ENCODE peak calls at places on chromosomes 3 and 15, in four cellular contexts. One of them, this sample, is unnamed.

GRCh38 chr3:147120029-147120428 is 286.3 kb downstream of the ZIC4 start:
- DNase-seq in GM19239: no peak
- DNase-seq in sigmoid colon: no peak
- DNase-seq in occipital lobe: no peak
- DNase-seq in this sample: no peak

GRCh38 chr3:25831578-25831977 is 41.7 kb downstream of the OXSM start:
- DNase-seq in occipital lobe: no peak
- DNase-seq in GM19239: no peak
- DNase-seq in sigmoid colon: no peak
- DNase-seq in this sample: peak; percentile 12

GRCh38 chr3:127003601-127004280 is 20.8 kb downstream of the PLXNA1 start:
- DNase-seq in occipital lobe: no peak
- DNase-seq in GM19239: no peak
- DNase-seq in sigmoid colon: no peak
- DNase-seq in this sample: no peak

GRCh38 chr3:196198771-196199753 is 12.1 kb downstream of the ZDHHC19 start:
- DNase-seq in sigmoid colon: no peak
- DNase-seq in GM19239: no peak
- DNase-seq in occipital lobe: no peak
- DNase-seq in this sample: no peak

GRCh38 chr3:127031046-127031810 is 48.3 kb downstream of the PLXNA1 start:
- DNase-seq in GM19239: no peak
- DNase-seq in sigmoid colon: no peak
- DNase-seq in occipital lobe: no peak
- DNase-seq in this sample: no peak

GRCh38 chr3:123328851-123329635 is 119.8 kb downstream of the ADCY5 start:
- DNase-seq in GM19239: peak; percentile 78
- DNase-seq in sigmoid colon: peak; percentile 90
- DNase-seq in occipital lobe: peak; percentile 30
- DNase-seq in this sample: peak; percentile 32

GRCh38 chr3:65412591-65412990 is 626.1 kb downstream of the MAGI1 start:
- DNase-seq in occipital lobe: no peak
- DNase-seq in sigmoid colon: peak; percentile 90
- DNase-seq in GM19239: no peak
- DNase-seq in this sample: no peak

GRCh38 chr3:70108072-70108471 is 108.5 kb downstream of the SAMMSON start:
- DNase-seq in occipital lobe: no peak
- DNase-seq in sigmoid colon: no peak
- DNase-seq in GM19239: no peak
- DNase-seq in this sample: no peak

GRCh38 chr15:26679927-26680326 is 92.9 kb downstream of the GABRB3 start:
- DNase-seq in sigmoid colon: no peak
- DNase-seq in occipital lobe: no peak
- DNase-seq in GM19239: no peak
- DNase-seq in this sample: no peak

GRCh38 chr3:150469931-150470740 is 62.0 kb downstream of the TSC22D2 start:
- DNase-seq in GM19239: no peak
- DNase-seq in sigmoid colon: no peak
- DNase-seq in occipital lobe: no peak
- DNase-seq in this sample: peak; percentile 92

GRCh38 chr15:85494035-85494793 is 113.8 kb downstream of the AKAP13 start:
- DNase-seq in occipital lobe: no peak
- DNase-seq in GM19239: no peak
- DNase-seq in sigmoid colon: no peak
- DNase-seq in this sample: peak; percentile 95

GRCh38 chr3:136835079-136835816 is 16.3 kb downstream of the SLC35G2 start:
- DNase-seq in GM19239: no peak
- DNase-seq in occipital lobe: no peak
- DNase-seq in sigmoid colon: no peak
- DNase-seq in this sample: no peak

GRCh38 chr3:148880681-148881080 is 15.6 kb downstream of the CPA3 start:
- DNase-seq in occipital lobe: no peak
- DNase-seq in sigmoid colon: no peak
- DNase-seq in GM19239: no peak
- DNase-seq in this sample: no peak

GRCh38 chr3:123602325-123602724 is 17.5 kb upstream of the HACD2 start:
- DNase-seq in sigmoid colon: no peak
- DNase-seq in GM19239: no peak
- DNase-seq in occipital lobe: no peak
- DNase-seq in this sample: peak; percentile 90

This sample was measured in mammary epithelial cell.